ENCODE peak calls at places on chromosomes 13 and 19, in seven cellular contexts. P is Daoy; T is activated effector memory CD4-positive, alpha-beta T cell treated with Interleukin-2 at 50 U/mL for 16 hours; U is ovary; S is activated CD4-positive, alpha-beta T cell treated with anti-CD3 and anti-CD28 coated beads, Interleukin-2, amount 10 ng/mL, durations not matched to agents 7 days and 5 days; Z is neuronal stem cell; X is cardiac fibroblast. J is an unnamed sample.

GRCh38 chr13:86986448-86986847 is 684.7 kb upstream of the SLITRK5 start:
- DNase-seq in P (no peak), T (no peak), U (no peak), S (no peak), Z (peak; percentile 52), X (no peak), J (no peak)

GRCh38 chr19:50024719-50025021 is 502 bp downstream of the VRK3 start:
- DNase-seq in P (no peak), T (no peak), U (no peak), S (no peak), Z (no peak), X (no peak), J (no peak)

GRCh38 chr19:51398096-51398704 is 7.8 kb upstream of the C19orf84 start:
- DNase-seq in P (no peak), T (no peak), U (no peak), S (no peak), Z (no peak), X (peak; percentile 43), J (no peak)

GRCh38 chr13:75135325-75135825 is 346.6 kb downstream of the TBC1D4 start:
- DNase-seq in P (no peak), T (no peak), U (no peak), S (no peak), Z (no peak), X (peak; percentile 99), J (no peak)

GRCh38 chr13:65913173-65913572 is 1317.0 kb downstream of the PCDH9 start:
- DNase-seq in P (no peak), T (no peak), U (no peak), S (no peak), Z (no peak), X (peak; percentile 95), J (no peak)

GRCh38 chr19:45498411-45499195 is at the start of gene PPM1N:
- DNase-seq in P (peak; percentile 62), T (peak; percentile 59), U (no peak), S (peak; percentile 53), Z (no peak), X (peak; percentile 28), J (no peak)

GRCh38 chr13:74200081-74200480 is 65.9 kb upstream of the KLF12 start:
- DNase-seq in P (no peak), T (no peak), U (no peak), S (no peak), Z (no peak), X (no peak), J (no peak)

GRCh38 chr19:32407004-32407992 is 1.7 kb downstream of the DPY19L3 start:
- DNase-seq in P (peak; percentile 60), T (no peak), U (peak; percentile 67), S (no peak), Z (no peak), X (peak; percentile 80), J (no peak)

GRCh38 chr13:49772828-49773227 is 19.7 kb downstream of the KPNA3 start:
- DNase-seq in P (no peak), T (no peak), U (no peak), S (no peak), Z (no peak), X (no peak), J (no peak)

GRCh38 chr13:101417043-101417406 is 717 bp upstream of the NALCN start:
- DNase-seq in P (peak; percentile 68), T (no peak), U (no peak), S (no peak), Z (no peak), X (peak; percentile 70), J (no peak)

GRCh38 chr13:39107484-39108040 is 69.3 kb downstream of the NHLRC3 start:
- DNase-seq in P (no peak), T (no peak), U (no peak), S (no peak), Z (no peak), X (no peak), J (no peak)

GRCh38 chr13:112692104-112692503 is 2.3 kb downstream of the ATP11A start:
- DNase-seq in P (no peak), T (no peak), U (no peak), S (no peak), Z (no peak), X (no peak), J (no peak)

GRCh38 chr13:98456423-98456845 is 120.5 kb downstream of the STK24 start:
- DNase-seq in P (no peak), T (no peak), U (no peak), S (no peak), Z (no peak), X (no peak), J (no peak)

GRCh38 chr13:98466634-98467236 is 110.2 kb downstream of the STK24 start:
- DNase-seq in P (peak; percentile 47), T (no peak), U (no peak), S (no peak), Z (no peak), X (peak; percentile 71), J (no peak)

GRCh38 chr13:114105351-114106225 is 26.8 kb downstream of the RASA3 start:
- DNase-seq in P (no peak), T (no peak), U (no peak), S (no peak), Z (no peak), X (no peak), J (peak; percentile 57)

GRCh38 chr13:92769064-92769463 is 457.5 kb upstream of the GPC6 start:
- DNase-seq in P (no peak), T (no peak), U (no peak), S (no peak), Z (no peak), X (peak; percentile 1), J (no peak)

GRCh38 chr13:38819053-38819452 is 132.2 kb downstream of the FREM2 start:
- DNase-seq in P (no peak), T (no peak), U (peak; percentile 21), S (no peak), Z (no peak), X (no peak), J (no peak)

GRCh38 chr13:28655566-28655965 is 3.4 kb upstream of the POMP start:
- DNase-seq in P (no peak), T (no peak), U (no peak), S (no peak), Z (no peak), X (peak; percentile 79), J (no peak)

GRCh38 chr13:49633687-49634086 is 5.4 kb downstream of the ARL11 start:
- DNase-seq in P (no peak), T (no peak), U (no peak), S (no peak), Z (no peak), X (peak; percentile 23), J (no peak)

GRCh38 chr13:29503041-29503837 is 92.2 kb downstream of the SLC7A1 start:
- DNase-seq in P (peak; percentile 59), T (no peak), U (no peak), S (peak; percentile 22), Z (no peak), X (no peak), J (no peak)

GRCh38 chr19:33938821-33939220 is 142.2 kb downstream of the KCTD15 start:
- DNase-seq in P (no peak), T (no peak), U (no peak), S (no peak), Z (no peak), X (no peak), J (no peak)

GRCh38 chr19:18723871-18724377 is 40.4 kb downstream of the CRTC1 start:
- DNase-seq in P (no peak), T (no peak), U (no peak), S (no peak), Z (no peak), X (no peak), J (no peak)

GRCh38 chr19:19040417-19040816 is 7.0 kb downstream of the ARMC6 start:
- DNase-seq in P (no peak), T (no peak), U (peak; percentile 60), S (no peak), Z (no peak), X (peak; percentile 95), J (peak; percentile 50)

GRCh38 chr13:99495478-99496321 is 5.6 kb upstream of the TM9SF2 start:
- DNase-seq in P (peak; percentile 9), T (no peak), U (no peak), S (peak; percentile 29), Z (no peak), X (no peak), J (no peak)

GRCh38 chr13:40170091-40170490 is 496.4 kb downstream of the FOXO1 start:
- DNase-seq in P (no peak), T (no peak), U (no peak), S (no peak), Z (no peak), X (no peak), J (no peak)

GRCh38 chr19:54158812-54159351 is 639 bp downstream of the LENG1 start:
- DNase-seq in P (no peak), T (no peak), U (no peak), S (peak; percentile 46), Z (no peak), X (no peak), J (no peak)

GRCh38 chr13:68176486-68176885 is 946.4 kb upstream of the PCDH9 start:
- DNase-seq in P (no peak), T (no peak), U (no peak), S (no peak), Z (no peak), X (peak; percentile 10), J (no peak)

GRCh38 chr13:50421457-50422130 is 406.4 kb downstream of the KCNRG start:
- DNase-seq in P (peak; percentile 32), T (no peak), U (no peak), S (no peak), Z (no peak), X (peak; percentile 56), J (no peak)

GRCh38 chr19:45906221-45906620 is 3.8 kb upstream of the MYPOP start:
- DNase-seq in P (peak; percentile 79), T (no peak), U (no peak), S (no peak), Z (no peak), X (peak; percentile 79), J (no peak)

GRCh38 chr13:95480131-95480545 is 72.4 kb upstream of the CLDN10 start:
- DNase-seq in P (no peak), T (no peak), U (no peak), S (no peak), Z (no peak), X (no peak), J (no peak)

GRCh38 chr13:70895599-70895998 is 787.3 kb upstream of the KLHL1 start:
- DNase-seq in P (no peak), T (no peak), U (no peak), S (no peak), Z (no peak), X (no peak), J (no peak)

GRCh38 chr13:97911311-97912138 is 42.0 kb upstream of the IPO5 start:
- DNase-seq in P (peak; percentile 40), T (no peak), U (no peak), S (no peak), Z (no peak), X (peak; percentile 59), J (no peak)

GRCh38 chr13:77507931-77508776 is 27.4 kb upstream of the SCEL start:
- DNase-seq in P (peak; percentile 85), T (no peak), U (no peak), S (no peak), Z (no peak), X (peak; percentile 82), J (no peak)

J was measured in heart left ventricle.